ENCODE peak calls at places on chromosomes 6 and 20, in nine cellular contexts. X is HFFc6, H is fibroblast of mammary gland, J is AG10803, N is OCI-LY7, S is hepatocyte, V is bronchial epithelial cell, W is Calu3, M is left ventricle myocardium inferior. G is an unnamed sample.
A peak's percentile ranks its signal among the peaks of the same experiment; 100 is the strongest.

GRCh38 chr6:113854531-113855499 is 2.3 kb upstream of the MARCKS start:
- DNase-seq in J (peak; percentile 92), X (peak; percentile 65), H (peak; percentile 45), M (peak; percentile 77), W (peak; percentile 72), S (peak; percentile 92), N (peak; percentile 27), V (no peak), G (peak; percentile 90)

GRCh38 chr20:12598894-12599293 is 409.9 kb upstream of the SPTLC3 start:
- DNase-seq in V (peak; percentile 9), N (no peak), S (no peak), W (no peak), J (no peak), M (no peak), H (no peak), X (no peak), G (no peak)

GRCh38 chr6:57242505-57242904 is 20.4 kb upstream of the RAB23 start:
- DNase-seq in J (peak; percentile 90), W (no peak), H (peak; percentile 96), M (no peak), S (peak; percentile 60), V (peak; percentile 92), X (peak; percentile 92), N (no peak), G (no peak)

GRCh38 chr20:57544838-57545564 is 15.9 kb upstream of the PCK1 start:
- DNase-seq in X (no peak), N (no peak), V (no peak), J (no peak), W (no peak), H (no peak), M (no peak), S (peak; percentile 33), G (no peak)

GRCh38 chr20:50475879-50476292 is 34.3 kb upstream of the PTPN1 start:
- DNase-seq in M (no peak), N (no peak), H (peak; percentile 68), V (peak; percentile 59), S (no peak), J (no peak), W (peak; percentile 64), X (no peak), G (no peak)

GRCh38 chr6:39007575-39007974 is 41.0 kb upstream of the GLP1R start:
- DNase-seq in X (no peak), W (no peak), V (no peak), J (no peak), H (no peak), S (no peak), N (no peak), M (no peak), G (no peak)

GRCh38 chr20:21513881-21514540 is at the start of gene NKX2-2:
- DNase-seq in J (peak; percentile 6), S (no peak), M (no peak), X (no peak), H (no peak), V (no peak), W (no peak), N (no peak), G (no peak)

GRCh38 chr20:48880936-48881657 is 40.4 kb upstream of the ARFGEF2 start:
- DNase-seq in M (no peak), H (no peak), X (no peak), V (no peak), J (peak; percentile 16), S (no peak), W (no peak), N (no peak), G (no peak)

GRCh38 chr6:37516920-37517405 is 17.3 kb upstream of the CCDC167 start:
- DNase-seq in N (no peak), H (peak; percentile 3), M (no peak), X (no peak), W (no peak), J (no peak), V (peak; percentile 25), S (no peak), G (no peak)

GRCh38 chr6:37516076-37516919 is 16.6 kb upstream of the CCDC167 start:
- DNase-seq in M (peak; percentile 31), W (peak; percentile 51), H (no peak), S (peak; percentile 22), N (peak; percentile 59), X (no peak), J (no peak), V (peak; percentile 42), G (no peak)

GRCh38 chr6:37519461-37519860 is 19.8 kb upstream of the CCDC167 start:
- DNase-seq in W (no peak), M (no peak), J (no peak), V (no peak), H (no peak), S (no peak), X (no peak), N (no peak), G (no peak)

GRCh38 chr6:37517411-37517812 is 17.7 kb upstream of the CCDC167 start:
- DNase-seq in H (no peak), J (peak; percentile 66), X (no peak), V (no peak), M (no peak), N (no peak), W (no peak), S (no peak), G (no peak)

GRCh38 chr6:37518116-37518515 is 18.4 kb upstream of the CCDC167 start:
- DNase-seq in M (no peak), J (no peak), N (no peak), V (no peak), W (no peak), H (no peak), X (no peak), S (no peak), G (no peak)
- TF ChIP-seq CTCF in M (no peak), J (no peak), N (no peak), V (no peak), W (no peak), H (no peak), X (no peak), S (no peak), G (no peak)

GRCh38 chr20:43846516-43846905 is 68.1 kb upstream of the TOX2 start:
- DNase-seq in W (no peak), J (no peak), V (no peak), N (no peak), S (no peak), M (no peak), H (no peak), X (no peak), G (no peak)

GRCh38 chr20:43843096-43843964 is 71.3 kb upstream of the TOX2 start:
- DNase-seq in V (peak; percentile 72), N (no peak), S (no peak), J (peak; percentile 87), X (peak; percentile 89), W (no peak), M (no peak), H (peak; percentile 98), G (no peak)

GRCh38 chr20:43843965-43844660 is 70.5 kb upstream of the TOX2 start:
- DNase-seq in W (no peak), X (no peak), S (no peak), N (no peak), H (no peak), J (no peak), M (no peak), V (no peak), G (no peak)

GRCh38 chr20:43842126-43843020 is 72.3 kb upstream of the TOX2 start:
- DNase-seq in X (no peak), N (no peak), W (no peak), M (no peak), J (no peak), V (no peak), H (peak; percentile 14), S (no peak), G (no peak)

DNA sequence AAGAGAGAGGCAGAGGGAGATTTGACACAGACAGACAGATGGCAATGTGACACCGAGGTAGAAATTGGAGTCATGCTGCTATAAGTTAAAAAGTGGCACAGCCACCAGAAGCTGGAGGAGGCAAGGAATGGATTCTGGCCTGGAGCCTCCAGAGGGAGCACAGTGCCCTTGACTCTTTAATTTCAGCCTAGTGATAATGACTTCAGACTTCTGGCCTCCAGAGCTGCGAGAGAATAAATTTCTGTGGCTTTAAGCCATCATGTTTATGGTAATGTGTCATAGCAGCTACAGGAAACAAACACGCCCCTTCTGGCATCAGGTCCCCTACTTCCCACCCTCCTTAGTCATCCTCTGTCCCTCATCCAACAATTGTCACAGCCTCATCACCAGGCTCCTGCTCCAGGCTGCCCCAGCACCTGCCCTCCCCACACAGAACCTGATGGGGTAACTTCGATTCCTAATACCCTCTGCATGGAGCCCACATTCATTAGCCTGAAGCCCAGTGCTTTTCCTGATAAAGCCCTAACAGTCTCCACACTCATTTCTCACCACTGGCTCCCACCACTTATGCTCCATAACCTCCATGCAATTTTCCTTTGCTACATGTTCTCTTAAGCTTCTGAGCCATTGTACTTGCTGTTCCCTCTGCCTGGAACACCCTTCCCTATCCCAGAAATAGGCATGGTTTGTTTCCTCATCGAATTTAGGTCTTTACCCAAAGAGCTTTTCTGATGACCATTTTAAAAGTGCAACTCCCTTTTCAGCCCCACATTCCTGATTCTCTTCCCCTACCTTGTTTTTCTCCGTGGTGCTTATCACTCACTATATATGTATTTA is 69.7 kb upstream of the TOX2 start:
- DNase-seq in M (peak; percentile 25), H (peak; percentile 97), J (peak; percentile 96), W (no peak), V (peak; percentile 82), S (peak; percentile 30), N (no peak), X (peak; percentile 82), G (no peak)
- TF ChIP-seq CTCF in M (peak; percentile 40), H (peak; percentile 39), J (peak; percentile 54), W (no peak), V (peak; percentile 42), S (peak; percentile 10), N (peak; percentile 14), X (peak; percentile 60), G (no peak)

GRCh38 chr20:41342474-41343464 is 2.1 kb downstream of the LPIN3 start:
- DNase-seq in H (no peak), S (no peak), J (no peak), X (no peak), V (no peak), W (no peak), N (no peak), M (no peak), G (no peak)

GRCh38 chr20:41339957-41340326 is 679 bp upstream of the LPIN3 start:
- DNase-seq in H (peak; percentile 62), J (peak; percentile 53), S (peak; percentile 94), W (peak; percentile 99), V (peak; percentile 79), N (peak; percentile 75), M (peak; percentile 81), X (peak; percentile 65), G (peak; percentile 91)

GRCh38 chr20:41336711-41337492 is 3.7 kb upstream of the LPIN3 start:
- DNase-seq in X (no peak), V (no peak), J (no peak), W (no peak), H (no peak), S (peak; percentile 1), N (no peak), M (no peak), G (no peak)

GRCh38 chr20:41344477-41344876 is 3.9 kb downstream of the LPIN3 start:
- DNase-seq in W (no peak), J (no peak), M (no peak), X (no peak), N (no peak), V (peak; percentile 35), S (no peak), H (no peak), G (no peak)

DNA sequence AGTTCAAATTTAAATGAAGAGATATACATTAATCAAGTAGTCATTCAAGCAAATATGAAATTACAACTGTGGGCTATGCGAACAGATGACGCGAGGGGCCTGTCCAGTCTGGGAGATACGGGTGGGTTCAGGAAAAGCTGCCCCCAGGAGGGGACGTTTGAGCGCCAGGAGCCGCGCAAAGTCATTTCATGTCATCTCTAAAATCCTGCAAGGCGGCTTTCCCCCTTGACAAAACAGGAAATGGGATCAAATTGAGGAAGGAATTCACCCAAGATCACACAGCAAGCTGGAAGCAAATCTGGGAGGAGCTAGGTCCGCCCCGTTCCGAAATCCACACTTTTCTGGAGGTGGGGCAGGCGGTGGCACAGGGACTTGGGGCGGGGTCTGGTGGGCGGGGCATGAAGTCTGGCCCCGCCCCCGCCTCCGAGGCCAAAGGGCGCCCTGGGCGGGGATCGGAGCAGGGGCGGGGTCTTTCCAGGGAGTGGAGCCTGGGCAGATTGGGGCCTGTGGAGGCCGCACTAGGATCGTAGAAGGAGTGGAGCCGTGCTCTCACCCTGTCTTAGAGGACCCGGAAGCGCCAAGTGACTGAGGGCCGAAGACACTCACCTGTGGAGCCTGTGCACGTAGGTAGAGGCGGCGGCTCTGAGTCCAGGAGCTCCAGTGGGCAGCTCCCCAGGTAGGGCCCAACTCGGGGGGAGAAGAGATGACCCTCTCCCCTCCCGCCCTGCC is at the start of gene LPIN3:
- DNase-seq in M (peak; percentile 92), S (peak; percentile 96), J (peak; percentile 90), W (peak; percentile 96), N (peak; percentile 55), V (peak; percentile 89), X (peak; percentile 84), H (peak; percentile 92), G (peak; percentile 94)
- TF ChIP-seq CTCF in M (no peak), S (peak; percentile 56), J (peak; percentile 42), W (no peak), N (peak; percentile 4), V (peak; percentile 63), X (peak; percentile 22), H (no peak), G (peak; percentile 22)

GRCh38 chr6:18530201-18530600 is 143.1 kb downstream of the RNF144B start:
- DNase-seq in H (no peak), J (no peak), S (no peak), W (no peak), X (no peak), V (no peak), M (no peak), N (no peak), G (no peak)

GRCh38 chr6:18533793-18534192 is 146.6 kb downstream of the RNF144B start:
- DNase-seq in X (no peak), J (no peak), S (no peak), H (no peak), W (no peak), N (no peak), V (peak; percentile 18), M (no peak), G (no peak)

GRCh38 chr6:18528084-18528743 is 141.1 kb downstream of the RNF144B start:
- DNase-seq in J (peak; percentile 11), S (peak; percentile 13), M (no peak), W (no peak), H (peak; percentile 24), V (peak; percentile 40), X (peak; percentile 13), N (peak; percentile 27), G (no peak)
- TF ChIP-seq CTCF in J (peak; percentile 45), S (peak; percentile 49), M (peak; percentile 23), W (no peak), H (peak; percentile 27), V (peak; percentile 3), X (peak; percentile 76), N (peak; percentile 78), G (no peak)

G was measured in nephron progenitor cell.